ENCODE peak calls at places on chromosome 1, in four cellular contexts. Y is activated gamma-delta T cell, W is T-helper 1 cell, T is myocyte. P is an unnamed sample.

GRCh38 chr1:5514519-5515183 is 477.6 kb downstream of the NPHP4 start:
- DNase-seq in Y (peak; percentile 27), W (peak; percentile 42), T (peak; percentile 34), P (peak; percentile 55)

GRCh38 chr1:151340870-151341754 is 5.9 kb downstream of the RFX5 start:
- DNase-seq in Y (no peak), W (peak; percentile 24), T (peak; percentile 86), P (peak; percentile 14)

GRCh38 chr1:219699870-219700269 is 87.0 kb upstream of the ZC3H11B start:
- DNase-seq in Y (no peak), W (no peak), T (no peak), P (no peak)

GRCh38 chr1:27763358-27763757 is 9.7 kb upstream of the STX12 start:
- DNase-seq in Y (no peak), W (no peak), T (no peak), P (no peak)

GRCh38 chr1:14371806-14372497 is 226.5 kb upstream of the KAZN start:
- DNase-seq in Y (no peak), W (no peak), T (no peak), P (no peak)

GRCh38 chr1:6426321-6426971 is 1.9 kb downstream of the ESPN start:
- DNase-seq in Y (no peak), W (no peak), T (no peak), P (no peak)

GRCh38 chr1:98556521-98557158 is 104.9 kb upstream of the SNX7 start:
- DNase-seq in Y (no peak), W (no peak), T (peak; percentile 19), P (no peak)

GRCh38 chr1:89757532-89757931 is 63.3 kb upstream of the LRRC8D start:
- DNase-seq in Y (no peak), W (no peak), T (no peak), P (no peak)

GRCh38 chr1:207088731-207089626 is at the start of gene C4BPB:
- DNase-seq in Y (no peak), W (no peak), T (peak; percentile 58), P (no peak)

GRCh38 chr1:14946567-14947285 is 206.8 kb upstream of the TMEM51 start:
- DNase-seq in Y (no peak), W (no peak), T (peak; percentile 74), P (no peak)

P was measured in effector CD8-positive, alpha-beta T cell.